ENCODE peak calls at places on chromosomes 16 and 17, in six cellular contexts. B, N, X, G, L and Q are unnamed samples. For H3K27me3, the result is how much of the 10 kb centered on the place peaks cover.

GRCh38 chr17:48646183-48647102 is 20.3 kb upstream of the HOXB9 start:
- DNase-seq in L (no peak), B (no peak), X (no peak), N (no peak), G (no peak), Q (peak)

GRCh38 chr17:74859439-74860228 is at the start of gene GRIN2C:
- DNase-seq in X (no peak), B (no peak), N (no peak), G (no peak), L (no peak), Q (no peak)

GRCh38 chr17:35192708-35193107 is 1.5 kb downstream of the SLC35G3 start:
- DNase-seq in X (no peak), L (no peak), G (no peak), B (no peak), N (no peak), Q (no peak)

GRCh38 chr17:66312912-66313311 is 10.5 kb downstream of the PRKCA start:
- DNase-seq in X (no peak), L (no peak), G (no peak), N (no peak), B (no peak), Q (no peak)

GRCh38 chr17:83155128-83156081 is 76.0 kb downstream of the METRNL start:
- DNase-seq in G (no peak), N (no peak), X (peak), L (no peak), B (peak), Q (no peak)

GRCh38 chr17:40888321-40888720 is 3.3 kb upstream of the KRT20 start:
- DNase-seq in B (no peak), L (no peak), X (no peak), N (no peak), G (no peak), Q (no peak)

GRCh38 chr16:24921229-24921628 is 75.5 kb downstream of the SLC5A11 start:
- DNase-seq in L (no peak), G (no peak), B (no peak), N (no peak), X (no peak), Q (no peak)

GRCh38 chr16:88773812-88774291 is 11.2 kb downstream of the PIEZO1 start:
- DNase-seq in G (peak), X (no peak), B (peak), L (no peak), N (peak), Q (peak)

GRCh38 chr16:84959045-84959576 is 52.2 kb downstream of the ZDHHC7 start:
- DNase-seq in X (no peak), B (no peak), G (no peak), N (no peak), L (no peak), Q (no peak)

GRCh38 chr17:12618557-12618956 is 47.1 kb upstream of the MYOCD start:
- DNase-seq in N (no peak), X (no peak), G (no peak), L (no peak), B (no peak), Q (no peak)

GRCh38 chr17:58365980-58366595 is 14.1 kb upstream of the SUPT4H1 start:
- DNase-seq in G (no peak), L (no peak), B (no peak), N (no peak), X (no peak), Q (no peak)

GRCh38 chr17:58363457-58364185 is 11.6 kb upstream of the SUPT4H1 start:
- DNase-seq in N (no peak), B (no peak), X (no peak), L (no peak), G (no peak), Q (no peak)

GRCh38 chr17:58367462-58367861 is 15.5 kb upstream of the SUPT4H1 start:
- DNase-seq in X (no peak), L (no peak), B (no peak), G (peak), N (peak), Q (no peak)

GRCh38 chr17:58364270-58364942 is 12.4 kb upstream of the SUPT4H1 start:
- DNase-seq in G (peak), N (peak), X (no peak), L (no peak), B (no peak), Q (peak)

DNA sequence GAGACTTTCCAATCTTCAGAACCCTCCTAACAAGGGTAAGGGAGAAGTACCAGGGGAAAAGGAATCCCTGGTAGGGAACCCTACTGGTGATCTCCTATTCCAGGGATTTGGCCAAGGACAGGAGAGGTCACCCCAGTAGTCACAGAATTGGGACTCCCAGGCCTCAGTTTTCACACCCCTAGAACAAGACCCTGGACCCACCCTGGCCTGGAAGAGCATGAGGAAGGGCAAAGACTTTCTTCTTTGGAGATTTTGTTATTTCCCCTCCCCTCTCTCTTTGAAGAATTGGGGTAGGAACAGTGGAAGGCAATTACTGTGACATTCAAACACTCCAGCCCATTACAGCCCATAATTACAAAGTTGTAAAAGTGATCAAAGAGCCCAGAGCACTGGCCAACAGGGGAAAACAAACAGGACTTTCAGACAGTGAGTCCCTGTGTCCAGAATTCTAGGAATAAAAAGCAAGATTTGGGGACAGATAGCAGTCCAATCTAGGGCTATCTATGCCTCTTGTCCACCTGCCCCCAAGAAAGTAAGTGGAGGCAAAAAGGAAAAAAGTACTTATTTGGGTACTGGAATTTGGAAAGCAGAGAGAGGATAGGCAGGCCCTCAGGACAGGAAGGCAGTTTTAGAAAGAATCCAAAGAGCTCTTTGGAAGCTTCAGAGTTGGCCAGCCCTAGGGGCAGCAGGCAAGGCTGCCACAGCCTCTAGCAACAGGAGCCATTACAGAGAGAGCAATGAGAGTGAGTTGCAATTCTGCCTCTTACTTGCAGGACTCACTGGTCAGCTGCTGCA is 13.4 kb upstream of the SUPT4H1 start:
- DNase-seq in L (no peak), G (no peak), X (no peak), N (no peak), B (no peak), Q (no peak)
- H3K27ac ChIP-seq in L (no peak), G (peak), X (no peak), N (peak), B (no peak), Q (peak)

DNA sequence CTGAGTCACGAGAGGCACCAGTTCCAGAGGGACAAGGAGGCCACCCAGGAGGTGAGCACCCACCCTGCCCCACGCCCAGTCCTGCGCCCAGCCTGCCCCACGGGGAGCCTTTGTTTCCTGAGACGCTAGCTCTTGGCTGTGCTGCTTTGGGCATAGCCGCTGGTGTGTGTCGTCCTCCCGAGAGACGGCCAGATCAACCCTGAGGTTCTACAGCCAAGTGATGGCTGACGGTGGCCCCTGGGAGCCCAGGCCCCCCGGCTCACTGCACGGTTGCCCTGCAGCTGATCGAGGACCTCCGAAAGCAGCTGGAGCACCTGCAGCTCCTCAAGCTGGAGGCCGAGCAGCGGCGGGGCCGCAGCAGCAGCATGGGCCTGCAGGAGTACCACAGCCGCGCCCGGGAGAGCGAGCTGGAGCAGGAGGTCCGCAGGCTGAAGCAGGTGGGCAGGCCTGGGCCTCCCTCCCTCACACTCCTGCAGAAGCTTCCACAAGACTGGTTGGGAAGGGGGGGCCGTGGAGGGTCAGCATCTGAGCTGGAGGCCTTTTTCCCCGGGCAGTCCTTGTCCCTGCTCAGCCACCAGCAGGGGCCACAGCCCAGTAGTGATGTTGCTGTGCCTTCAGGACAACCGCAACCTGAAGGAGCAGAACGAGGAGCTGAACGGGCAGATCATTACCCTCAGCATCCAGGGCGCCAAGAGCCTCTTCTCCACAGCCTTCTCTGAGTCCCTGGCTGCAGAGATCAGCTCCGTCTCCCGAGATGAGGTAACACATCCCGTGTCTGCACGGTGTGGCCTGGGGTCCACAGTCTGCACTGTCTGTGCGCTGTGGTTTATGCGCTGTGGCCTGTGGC is 7.4 kb upstream of the CAPN15 start:
- DNase-seq in G (no peak), B (no peak), N (no peak), X (no peak), L (no peak), Q (no peak)
- TF ChIP-seq POLR2A in G (no peak), B (no peak), N (no peak), X (no peak), L (no peak), Q (no peak)

DNA sequence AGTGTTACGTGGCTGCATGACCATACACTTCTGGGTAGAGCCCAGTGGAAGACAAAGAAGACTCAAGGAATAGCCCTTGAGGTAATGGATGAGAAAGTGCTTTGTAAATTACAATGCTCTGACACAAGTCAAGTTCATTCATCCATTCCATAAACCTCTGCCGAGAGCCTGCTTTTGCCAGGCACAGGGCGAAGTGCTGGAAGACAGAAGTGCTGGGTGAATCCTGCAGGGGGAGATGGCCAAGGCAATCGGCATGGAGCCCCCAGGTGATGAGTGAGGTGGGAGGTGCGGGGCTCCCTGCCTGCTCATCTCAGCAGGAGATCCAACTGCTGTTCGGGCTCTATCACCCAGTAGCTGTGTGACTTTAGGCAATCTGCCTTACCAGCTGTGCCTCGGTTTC is 2.8 kb upstream of the SOCS3 start:
- DNase-seq in L (no peak), B (no peak), G (no peak), N (no peak), X (no peak), Q (no peak)
- H3K27me3 ChIP-seq in L (under half), B (under half), G (under half), N (under half), X (under half), Q (under half)

GRCh38 chr16:16096161-16096857 is 127.0 kb downstream of the ABCC6 start:
- DNase-seq in G (no peak), B (no peak), L (peak), N (no peak), X (no peak), Q (no peak)

GRCh38 chr16:16100631-16101030 is 122.7 kb downstream of the ABCC6 start:
- DNase-seq in B (peak), X (no peak), L (no peak), N (no peak), G (no peak), Q (no peak)

GRCh38 chr16:16096858-16097213 is 126.5 kb downstream of the ABCC6 start:
- DNase-seq in L (no peak), B (no peak), X (no peak), N (no peak), G (no peak), Q (no peak)

GRCh38 chr16:16101585-16101984 is 121.7 kb downstream of the ABCC6 start:
- DNase-seq in L (no peak), N (no peak), X (no peak), B (no peak), G (no peak), Q (no peak)

DNA sequence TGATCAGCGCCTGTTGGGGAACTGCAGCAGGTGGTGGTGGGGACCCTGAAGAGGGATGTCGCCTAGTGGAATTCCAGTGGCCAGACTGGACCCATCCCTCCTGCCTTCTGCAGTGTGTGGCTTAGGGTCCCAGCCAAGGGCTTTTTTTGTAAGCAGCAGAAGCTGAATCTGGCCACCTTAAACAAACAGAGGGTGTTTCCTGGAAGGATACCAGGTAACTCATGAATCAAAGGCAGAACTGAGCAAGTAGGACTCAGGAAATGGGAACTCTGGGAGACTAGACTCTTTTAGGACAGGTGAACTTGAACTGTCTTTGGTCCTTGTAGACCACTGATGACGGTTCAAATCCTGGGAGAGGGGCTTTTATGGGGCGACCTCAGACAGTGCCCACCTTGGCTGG is 124.0 kb downstream of the ABCC6 start:
- DNase-seq in G (no peak), N (no peak), X (no peak), L (no peak), B (no peak), Q (no peak)
- H3K27ac ChIP-seq in G (no peak), N (peak), X (peak), L (no peak), B (no peak), Q (no peak)